ENCODE peak calls at places on chromosomes 16 and 17, in four cellular contexts. T is sigmoid colon, J is K562, O is endothelial cell of umbilical vein. N is an unnamed sample.

GRCh38 chr17:82022310-82022980 is at the start of gene CENPX:
- DNase-seq in O (no peak), T (no peak), J (no peak), N (peak)

GRCh38 chr17:40015998-40016691 is 905 bp downstream of the CSF3 start:
- DNase-seq in J (no peak), O (no peak), T (no peak), N (no peak)

GRCh38 chr16:3952342-3953131 is 72.0 kb upstream of the CREBBP start:
- DNase-seq in J (no peak), T (peak), O (no peak), N (peak)

GRCh38 chr16:29804020-29804419 is 2.3 kb upstream of the MAZ start:
- DNase-seq in T (no peak), O (no peak), J (no peak), N (no peak)

GRCh38 chr17:74779948-74780400 is 3.8 kb upstream of the NAT9 start:
- DNase-seq in T (peak), O (no peak), J (no peak), N (peak)

GRCh38 chr17:81683208-81683583 is 401 bp downstream of the ARL16 start:
- DNase-seq in T (no peak), J (no peak), O (no peak), N (no peak)

GRCh38 chr17:40399185-40399584 is 18.5 kb downstream of the TOP2A start:
- DNase-seq in T (no peak), J (peak), O (no peak), N (no peak)

GRCh38 chr16:87145181-87146176 is 171.7 kb downstream of the C16orf95 start:
- DNase-seq in O (no peak), J (peak), T (no peak), N (no peak)

GRCh38 chr16:78551487-78552085 is 452.1 kb downstream of the WWOX start:
- DNase-seq in T (no peak), J (no peak), O (no peak), N (no peak)

GRCh38 chr17:61208301-61209098 is 191.1 kb upstream of the TBX2 start:
- DNase-seq in J (no peak), T (no peak), O (no peak), N (no peak)

GRCh38 chr17:82217530-82218204 is 5.0 kb upstream of the CCDC57 start:
- DNase-seq in J (peak), T (peak), O (peak), N (peak)

GRCh38 chr17:5838661-5839300 is 231.4 kb upstream of the WSCD1 start:
- DNase-seq in O (no peak), J (no peak), T (no peak), N (no peak)

GRCh38 chr16:9383281-9383680 is 291.8 kb downstream of the HAPSTR1 start:
- DNase-seq in J (no peak), O (no peak), T (no peak), N (no peak)

GRCh38 chr17:3896108-3897099 is 3.6 kb upstream of the CAMKK1 start:
- DNase-seq in O (no peak), J (no peak), T (no peak), N (no peak)

GRCh38 chr17:44959821-44960523 is 8.1 kb downstream of the C1QL1 start:
- DNase-seq in O (no peak), J (no peak), T (peak), N (no peak)

GRCh38 chr17:48024149-48025039 is 13.2 kb downstream of the COPZ2 start:
- DNase-seq in J (no peak), T (peak), O (no peak), N (peak)

GRCh38 chr17:17994271-17994670 is 21.6 kb downstream of the DRC3 start:
- DNase-seq in J (no peak), O (peak), T (no peak), N (peak)

GRCh38 chr17:40850287-40850972 is 16.6 kb downstream of the KRT12 start:
- DNase-seq in O (no peak), J (no peak), T (no peak), N (no peak)

GRCh38 chr17:42281571-42282096 is 5.4 kb upstream of the STAT5B start:
- DNase-seq in J (peak), T (peak), O (no peak), N (no peak)

GRCh38 chr17:4947411-4948165 is 742 bp downstream of the PFN1 start:
- DNase-seq in J (peak), O (peak), T (peak), N (peak)

GRCh38 chr16:11038777-11039176 is 94.4 kb downstream of the CLEC16A start:
- DNase-seq in O (no peak), T (peak), J (no peak), N (no peak)

GRCh38 chr17:70588003-70588402 is 418.7 kb downstream of the KCNJ2 start:
- DNase-seq in O (peak), T (no peak), J (no peak), N (no peak)

GRCh38 chr16:85149776-85150175 is 37.5 kb upstream of the CIBAR2 start:
- DNase-seq in T (peak), J (no peak), O (no peak), N (no peak)

GRCh38 chr16:10741844-10742243 is 1.8 kb upstream of the NUBP1 start:
- DNase-seq in J (no peak), O (no peak), T (peak), N (no peak)

GRCh38 chr17:64146418-64147109 is 16.6 kb upstream of the ERN1 start:
- DNase-seq in J (peak), O (peak), T (peak), N (peak)

GRCh38 chr17:27651411-27652345 is 20.7 kb downstream of the LGALS9 start:
- DNase-seq in O (peak), J (no peak), T (peak), N (peak)

GRCh38 chr16:923184-923583 is 47.6 kb downstream of the LMF1 start:
- DNase-seq in O (no peak), T (no peak), J (no peak), N (no peak)

GRCh38 chr17:56571456-56571855 is 22.0 kb upstream of the NOG start:
- DNase-seq in T (no peak), O (no peak), J (no peak), N (no peak)

GRCh38 chr17:74241847-74242246 is 28.5 kb downstream of the TTYH2 start:
- DNase-seq in T (no peak), O (no peak), J (no peak), N (no peak)

GRCh38 chr17:38425744-38426143 is 2.5 kb upstream of the ARHGAP23 start:
- DNase-seq in T (peak), J (no peak), O (peak), N (no peak)

GRCh38 chr17:45313419-45313771 is 3.4 kb downstream of the MAP3K14 start:
- DNase-seq in T (no peak), O (no peak), J (no peak), N (no peak)

GRCh38 chr17:79618383-79619067 is 7.7 kb upstream of the RBFOX3 start:
- DNase-seq in O (no peak), J (no peak), T (peak), N (peak)

GRCh38 chr16:89696598-89697128 is 4.8 kb downstream of the SPATA2L start:
- DNase-seq in T (no peak), O (no peak), J (no peak), N (peak)

GRCh38 chr16:8886593-8887437 is 4.7 kb downstream of the LITAFD start:
- DNase-seq in T (no peak), J (no peak), O (no peak), N (peak)

DNA sequence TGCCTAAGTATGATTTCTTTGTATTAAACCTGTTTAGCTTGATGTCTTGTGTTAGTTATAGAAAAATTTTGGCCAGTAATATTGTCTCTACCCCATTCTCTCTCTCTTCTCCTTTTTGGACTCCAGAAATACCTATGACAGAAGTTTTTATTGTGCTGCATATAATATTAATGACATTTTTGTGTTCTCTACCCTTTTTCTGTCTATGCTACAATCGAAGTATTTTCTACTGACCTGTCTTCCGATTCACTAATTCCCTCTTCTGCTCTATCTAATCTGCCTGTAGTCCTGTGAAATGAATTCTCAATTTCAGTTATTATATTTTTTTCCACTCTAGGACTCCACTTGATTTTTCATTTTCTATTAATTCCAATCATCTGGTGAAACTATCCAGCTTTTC is 26.0 kb upstream of the TMEM92 start:
- DNase-seq in T (no peak), J (no peak), O (no peak), N (no peak)
- TF ChIP-seq POLR2AphosphoS5 in T (no peak), J (no peak), O (no peak), N (no peak)

GRCh38 chr17:7327501-7327900 is 1.6 kb downstream of the NEURL4 start:
- DNase-seq in O (no peak), J (no peak), T (no peak), N (no peak)

GRCh38 chr17:7329360-7330098 is 394 bp upstream of the NEURL4 start:
- DNase-seq in J (peak), T (peak), O (peak), N (peak)

GRCh38 chr17:7330099-7331015 is 1.2 kb upstream of the NEURL4 start:
- DNase-seq in J (peak), O (no peak), T (peak), N (peak)

GRCh38 chr17:7328009-7328408 is 1.1 kb downstream of the NEURL4 start:
- DNase-seq in T (no peak), J (no peak), O (no peak), N (no peak)

DNA sequence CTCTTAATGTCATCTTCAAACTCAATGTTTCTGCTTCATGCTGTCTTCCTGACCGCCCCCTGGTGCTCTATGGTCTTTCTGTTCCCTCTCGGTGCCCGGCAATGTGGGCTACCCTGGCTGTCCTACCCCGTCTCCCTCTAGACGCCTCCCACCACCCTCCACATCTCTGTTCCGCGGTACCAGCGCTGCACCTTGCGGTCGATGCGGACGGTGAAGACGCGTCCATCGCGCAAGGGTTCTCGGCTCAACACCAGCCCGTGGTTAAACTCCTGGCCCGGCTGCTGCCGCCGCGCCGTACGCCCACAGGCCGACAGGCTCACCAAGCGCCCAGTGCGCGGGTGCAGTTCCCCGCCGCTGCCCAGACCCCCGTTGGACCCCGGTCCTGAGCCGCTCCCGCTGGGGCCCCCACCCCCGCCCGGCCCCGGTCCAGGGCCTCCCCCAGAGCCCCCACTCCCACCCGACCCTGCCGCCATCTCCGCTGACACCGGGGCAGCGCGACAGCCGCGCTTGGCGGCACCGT is at the start of gene NEURL4:
- DNase-seq in J (no peak), O (no peak), T (no peak), N (no peak)
- TF ChIP-seq POLR2AphosphoS5 in J (no peak), O (no peak), T (no peak), N (no peak)

GRCh38 chr16:50153648-50154368 is 702 bp downstream of the TENT4B start:
- DNase-seq in T (peak), J (peak), O (peak), N (peak)

GRCh38 chr16:50152386-50152806 is 710 bp upstream of the TENT4B start:
- DNase-seq in O (no peak), J (no peak), T (peak), N (no peak)

GRCh38 chr16:50151744-50152143 is 1.4 kb upstream of the TENT4B start:
- DNase-seq in O (no peak), J (no peak), T (no peak), N (peak)

GRCh38 chr16:50154369-50154947 is 1.4 kb downstream of the TENT4B start:
- DNase-seq in J (peak), T (no peak), O (peak), N (no peak)

GRCh38 chr16:50152807-50153647 is at the start of gene TENT4B:
- DNase-seq in O (peak), J (peak), T (peak), N (peak)
- TF ChIP-seq POLR2AphosphoS5 in O (peak), J (peak), T (peak), N (peak)

GRCh38 chr16:28491970-28492474 is at the start of gene CLN3:
- DNase-seq in J (peak), O (peak), T (peak), N (peak)
- TF ChIP-seq POLR2AphosphoS5 in J (no peak), O (no peak), T (peak), N (peak)

GRCh38 chr16:20291807-20292206 is 35.5 kb downstream of the GP2 start:
- DNase-seq in T (no peak), O (no peak), J (no peak), N (no peak)
- TF ChIP-seq POLR2AphosphoS5 in T (no peak), O (no peak), J (no peak), N (no peak)

GRCh38 chr17:21018894-21019293 is 23.9 kb downstream of the USP22 start:
- DNase-seq in J (no peak), T (peak), O (no peak), N (no peak)

GRCh38 chr17:21021208-21021803 is 21.5 kb downstream of the USP22 start:
- DNase-seq in J (no peak), T (peak), O (no peak), N (no peak)

GRCh38 chr17:21017861-21018260 is 24.9 kb downstream of the USP22 start:
- DNase-seq in J (no peak), O (no peak), T (peak), N (no peak)

GRCh38 chr17:21020622-21021021 is 22.2 kb downstream of the USP22 start:
- DNase-seq in T (peak), O (no peak), J (no peak), N (no peak)

GRCh38 chr17:21019976-21020575 is 22.7 kb downstream of the USP22 start:
- DNase-seq in J (no peak), T (peak), O (no peak), N (peak)
- TF ChIP-seq POLR2AphosphoS5 in J (no peak), T (no peak), O (no peak), N (no peak)

DNA sequence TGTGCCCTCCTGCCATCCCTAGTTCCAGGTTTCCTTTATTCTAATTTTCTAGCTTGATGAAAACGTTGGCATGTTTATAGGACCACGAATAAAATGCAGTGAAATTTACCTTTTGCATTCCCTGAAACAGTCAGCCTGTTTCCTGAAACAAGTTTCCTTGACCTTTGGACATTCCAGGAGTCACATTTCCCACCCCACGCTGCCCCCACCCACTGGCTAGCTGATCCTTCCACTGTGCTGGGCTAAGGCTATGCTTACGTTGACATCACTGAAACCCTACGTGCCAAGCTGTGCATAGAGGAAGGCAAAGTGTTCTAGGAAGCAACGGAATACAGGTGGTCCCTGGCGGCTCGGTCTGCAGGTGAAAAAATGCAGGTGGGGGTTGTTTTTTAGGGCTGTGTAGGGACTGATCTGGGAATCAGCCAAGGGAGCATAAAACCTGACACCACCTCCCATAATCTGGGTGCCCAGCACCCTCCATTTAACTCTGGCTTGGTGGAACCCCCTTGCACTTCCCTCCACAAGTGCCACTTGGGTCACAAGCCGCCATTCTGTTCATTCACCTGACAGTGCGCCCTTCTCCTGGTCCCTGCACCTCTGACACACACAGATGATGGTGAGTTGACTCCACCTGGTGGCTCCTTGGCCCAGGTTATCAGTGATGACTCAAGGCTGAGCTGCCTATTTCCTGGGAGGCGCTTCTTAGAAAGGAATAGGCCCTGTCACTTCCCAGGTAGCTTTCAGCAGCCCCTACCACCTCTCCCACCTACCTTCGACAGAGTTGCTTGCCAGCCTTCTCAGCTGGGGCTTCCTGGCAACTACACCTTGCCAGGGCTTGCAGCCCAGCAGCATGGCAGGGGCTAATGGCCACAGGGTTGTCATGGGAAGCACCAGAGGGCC is 83.7 kb downstream of the N4BP1 start:
- DNase-seq in J (peak), O (no peak), T (peak), N (peak)
- TF ChIP-seq POLR2AphosphoS5 in J (no peak), O (no peak), T (no peak), N (no peak)